ENCODE peak calls at places on chromosomes 11 and 22, in nine cellular contexts. One of them, this sample, is unnamed.

GRCh38 chr11:980438-981365 is 55.0 kb downstream of the AP2A2 start:
- DNase-seq in activated T-cell treated with anti-CD3 and anti-CD28 coated beads for 1 hour: no peak
- DNase-seq in cardiac muscle cell: no peak
- DNase-seq in activated naive CD4-positive, alpha-beta T cell treated with Interleukin-2 at 50 U/mL for 16 hours: no peak
- DNase-seq in HT-29: no peak
- DNase-seq in fibroblast of lung: peak
- DNase-seq in stimulated activated CD4-positive, alpha-beta T cell treated with anti-CD3 and anti-CD28 coated beads, Interleukin-2, amount 100 ng/mL, for 4 hours: no peak
- DNase-seq in C1 segment of cervical spinal cord: no peak
- DNase-seq in CD8-positive, alpha-beta T cell: no peak
- DNase-seq in this sample: no peak

GRCh38 chr11:2097356-2097997 is 41.7 kb downstream of the IGF2 start:
- DNase-seq in CD8-positive, alpha-beta T cell: no peak
- DNase-seq in fibroblast of lung: peak
- DNase-seq in activated T-cell treated with anti-CD3 and anti-CD28 coated beads for 1 hour: no peak
- DNase-seq in HT-29: peak
- DNase-seq in activated naive CD4-positive, alpha-beta T cell treated with Interleukin-2 at 50 U/mL for 16 hours: no peak
- DNase-seq in C1 segment of cervical spinal cord: no peak
- DNase-seq in stimulated activated CD4-positive, alpha-beta T cell treated with anti-CD3 and anti-CD28 coated beads, Interleukin-2, amount 100 ng/mL, for 4 hours: no peak
- DNase-seq in cardiac muscle cell: peak
- DNase-seq in this sample: no peak

GRCh38 chr22:50674606-50675552 is 2.3 kb downstream of the SHANK3 start:
- DNase-seq in fibroblast of lung: no peak
- DNase-seq in C1 segment of cervical spinal cord: no peak
- DNase-seq in HT-29: peak
- DNase-seq in cardiac muscle cell: peak
- DNase-seq in activated naive CD4-positive, alpha-beta T cell treated with Interleukin-2 at 50 U/mL for 16 hours: peak
- DNase-seq in activated T-cell treated with anti-CD3 and anti-CD28 coated beads for 1 hour: no peak
- DNase-seq in stimulated activated CD4-positive, alpha-beta T cell treated with anti-CD3 and anti-CD28 coated beads, Interleukin-2, amount 100 ng/mL, for 4 hours: peak
- DNase-seq in CD8-positive, alpha-beta T cell: no peak
- DNase-seq in this sample: peak

GRCh38 chr22:30617819-30618218 is 10.8 kb downstream of the TCN2 start:
- DNase-seq in CD8-positive, alpha-beta T cell: no peak
- DNase-seq in activated T-cell treated with anti-CD3 and anti-CD28 coated beads for 1 hour: no peak
- DNase-seq in fibroblast of lung: no peak
- DNase-seq in HT-29: no peak
- DNase-seq in activated naive CD4-positive, alpha-beta T cell treated with Interleukin-2 at 50 U/mL for 16 hours: no peak
- DNase-seq in C1 segment of cervical spinal cord: no peak
- DNase-seq in stimulated activated CD4-positive, alpha-beta T cell treated with anti-CD3 and anti-CD28 coated beads, Interleukin-2, amount 100 ng/mL, for 4 hours: no peak
- DNase-seq in cardiac muscle cell: no peak
- DNase-seq in this sample: no peak

GRCh38 chr22:31574015-31574670 is 77.8 kb downstream of the SFI1 start:
- DNase-seq in C1 segment of cervical spinal cord: peak
- DNase-seq in stimulated activated CD4-positive, alpha-beta T cell treated with anti-CD3 and anti-CD28 coated beads, Interleukin-2, amount 100 ng/mL, for 4 hours: no peak
- DNase-seq in activated T-cell treated with anti-CD3 and anti-CD28 coated beads for 1 hour: no peak
- DNase-seq in CD8-positive, alpha-beta T cell: no peak
- DNase-seq in fibroblast of lung: peak
- DNase-seq in HT-29: no peak
- DNase-seq in activated naive CD4-positive, alpha-beta T cell treated with Interleukin-2 at 50 U/mL for 16 hours: no peak
- DNase-seq in cardiac muscle cell: no peak
- DNase-seq in this sample: no peak

GRCh38 chr11:116931206-116931953 is 94.0 kb upstream of the APOA1 start:
- DNase-seq in C1 segment of cervical spinal cord: no peak
- DNase-seq in activated T-cell treated with anti-CD3 and anti-CD28 coated beads for 1 hour: no peak
- DNase-seq in stimulated activated CD4-positive, alpha-beta T cell treated with anti-CD3 and anti-CD28 coated beads, Interleukin-2, amount 100 ng/mL, for 4 hours: no peak
- DNase-seq in fibroblast of lung: peak
- DNase-seq in cardiac muscle cell: no peak
- DNase-seq in HT-29: peak
- DNase-seq in activated naive CD4-positive, alpha-beta T cell treated with Interleukin-2 at 50 U/mL for 16 hours: peak
- DNase-seq in CD8-positive, alpha-beta T cell: no peak
- DNase-seq in this sample: no peak

GRCh38 chr11:1828542-1828941 is 6.2 kb upstream of the SYT8 start:
- DNase-seq in activated naive CD4-positive, alpha-beta T cell treated with Interleukin-2 at 50 U/mL for 16 hours: no peak
- DNase-seq in CD8-positive, alpha-beta T cell: no peak
- DNase-seq in HT-29: no peak
- DNase-seq in cardiac muscle cell: no peak
- DNase-seq in fibroblast of lung: no peak
- DNase-seq in C1 segment of cervical spinal cord: no peak
- DNase-seq in activated T-cell treated with anti-CD3 and anti-CD28 coated beads for 1 hour: no peak
- DNase-seq in stimulated activated CD4-positive, alpha-beta T cell treated with anti-CD3 and anti-CD28 coated beads, Interleukin-2, amount 100 ng/mL, for 4 hours: no peak
- DNase-seq in this sample: no peak

GRCh38 chr11:76233196-76233921 is 27.1 kb upstream of the WNT11 start:
- DNase-seq in activated T-cell treated with anti-CD3 and anti-CD28 coated beads for 1 hour: no peak
- DNase-seq in fibroblast of lung: no peak
- DNase-seq in cardiac muscle cell: no peak
- DNase-seq in activated naive CD4-positive, alpha-beta T cell treated with Interleukin-2 at 50 U/mL for 16 hours: no peak
- DNase-seq in HT-29: no peak
- DNase-seq in C1 segment of cervical spinal cord: no peak
- DNase-seq in stimulated activated CD4-positive, alpha-beta T cell treated with anti-CD3 and anti-CD28 coated beads, Interleukin-2, amount 100 ng/mL, for 4 hours: no peak
- DNase-seq in CD8-positive, alpha-beta T cell: no peak
- DNase-seq in this sample: no peak

GRCh38 chr11:128757235-128757711 is 63.4 kb downstream of the FLI1 start:
- DNase-seq in cardiac muscle cell: no peak
- DNase-seq in CD8-positive, alpha-beta T cell: peak
- DNase-seq in HT-29: no peak
- DNase-seq in fibroblast of lung: peak
- DNase-seq in activated T-cell treated with anti-CD3 and anti-CD28 coated beads for 1 hour: peak
- DNase-seq in C1 segment of cervical spinal cord: peak
- DNase-seq in stimulated activated CD4-positive, alpha-beta T cell treated with anti-CD3 and anti-CD28 coated beads, Interleukin-2, amount 100 ng/mL, for 4 hours: peak
- DNase-seq in activated naive CD4-positive, alpha-beta T cell treated with Interleukin-2 at 50 U/mL for 16 hours: peak
- DNase-seq in this sample: no peak

GRCh38 chr11:115005663-115006062 is 327.3 kb downstream of the NXPE2 start:
- DNase-seq in activated T-cell treated with anti-CD3 and anti-CD28 coated beads for 1 hour: no peak
- DNase-seq in CD8-positive, alpha-beta T cell: no peak
- DNase-seq in fibroblast of lung: no peak
- DNase-seq in cardiac muscle cell: no peak
- DNase-seq in activated naive CD4-positive, alpha-beta T cell treated with Interleukin-2 at 50 U/mL for 16 hours: no peak
- DNase-seq in stimulated activated CD4-positive, alpha-beta T cell treated with anti-CD3 and anti-CD28 coated beads, Interleukin-2, amount 100 ng/mL, for 4 hours: no peak
- DNase-seq in C1 segment of cervical spinal cord: no peak
- DNase-seq in HT-29: no peak
- DNase-seq in this sample: no peak

GRCh38 chr11:67278135-67278938 is 10.8 kb upstream of the ANKRD13D start:
- DNase-seq in activated T-cell treated with anti-CD3 and anti-CD28 coated beads for 1 hour: no peak
- DNase-seq in cardiac muscle cell: no peak
- DNase-seq in C1 segment of cervical spinal cord: no peak
- DNase-seq in fibroblast of lung: no peak
- DNase-seq in HT-29: no peak
- DNase-seq in CD8-positive, alpha-beta T cell: no peak
- DNase-seq in stimulated activated CD4-positive, alpha-beta T cell treated with anti-CD3 and anti-CD28 coated beads, Interleukin-2, amount 100 ng/mL, for 4 hours: no peak
- DNase-seq in activated naive CD4-positive, alpha-beta T cell treated with Interleukin-2 at 50 U/mL for 16 hours: no peak
- DNase-seq in this sample: no peak

GRCh38 chr11:95937358-95937757 is 13.5 kb upstream of the MTMR2 start:
- DNase-seq in activated naive CD4-positive, alpha-beta T cell treated with Interleukin-2 at 50 U/mL for 16 hours: no peak
- DNase-seq in stimulated activated CD4-positive, alpha-beta T cell treated with anti-CD3 and anti-CD28 coated beads, Interleukin-2, amount 100 ng/mL, for 4 hours: no peak
- DNase-seq in HT-29: no peak
- DNase-seq in activated T-cell treated with anti-CD3 and anti-CD28 coated beads for 1 hour: no peak
- DNase-seq in C1 segment of cervical spinal cord: no peak
- DNase-seq in CD8-positive, alpha-beta T cell: no peak
- DNase-seq in cardiac muscle cell: no peak
- DNase-seq in fibroblast of lung: peak
- DNase-seq in this sample: no peak

GRCh38 chr22:38126928-38127668 is 16.6 kb upstream of the BAIAP2L2 start:
- DNase-seq in HT-29: no peak
- DNase-seq in activated naive CD4-positive, alpha-beta T cell treated with Interleukin-2 at 50 U/mL for 16 hours: no peak
- DNase-seq in C1 segment of cervical spinal cord: no peak
- DNase-seq in CD8-positive, alpha-beta T cell: no peak
- DNase-seq in fibroblast of lung: no peak
- DNase-seq in stimulated activated CD4-positive, alpha-beta T cell treated with anti-CD3 and anti-CD28 coated beads, Interleukin-2, amount 100 ng/mL, for 4 hours: no peak
- DNase-seq in activated T-cell treated with anti-CD3 and anti-CD28 coated beads for 1 hour: no peak
- DNase-seq in cardiac muscle cell: no peak
- DNase-seq in this sample: no peak

GRCh38 chr11:3138178-3139085 is 26.7 kb downstream of the OSBPL5 start:
- DNase-seq in fibroblast of lung: no peak
- DNase-seq in HT-29: no peak
- DNase-seq in stimulated activated CD4-positive, alpha-beta T cell treated with anti-CD3 and anti-CD28 coated beads, Interleukin-2, amount 100 ng/mL, for 4 hours: no peak
- DNase-seq in activated T-cell treated with anti-CD3 and anti-CD28 coated beads for 1 hour: no peak
- DNase-seq in activated naive CD4-positive, alpha-beta T cell treated with Interleukin-2 at 50 U/mL for 16 hours: no peak
- DNase-seq in cardiac muscle cell: no peak
- DNase-seq in C1 segment of cervical spinal cord: no peak
- DNase-seq in CD8-positive, alpha-beta T cell: no peak
- DNase-seq in this sample: no peak

GRCh38 chr11:78438298-78438975 is 20.8 kb upstream of the GAB2 start:
- DNase-seq in activated naive CD4-positive, alpha-beta T cell treated with Interleukin-2 at 50 U/mL for 16 hours: no peak
- DNase-seq in cardiac muscle cell: no peak
- DNase-seq in stimulated activated CD4-positive, alpha-beta T cell treated with anti-CD3 and anti-CD28 coated beads, Interleukin-2, amount 100 ng/mL, for 4 hours: no peak
- DNase-seq in activated T-cell treated with anti-CD3 and anti-CD28 coated beads for 1 hour: no peak
- DNase-seq in HT-29: no peak
- DNase-seq in fibroblast of lung: no peak
- DNase-seq in C1 segment of cervical spinal cord: no peak
- DNase-seq in CD8-positive, alpha-beta T cell: no peak
- DNase-seq in this sample: no peak

GRCh38 chr11:58927393-58928081 is 11.8 kb upstream of the GLYATL1 start:
- DNase-seq in stimulated activated CD4-positive, alpha-beta T cell treated with anti-CD3 and anti-CD28 coated beads, Interleukin-2, amount 100 ng/mL, for 4 hours: no peak
- DNase-seq in HT-29: peak
- DNase-seq in activated naive CD4-positive, alpha-beta T cell treated with Interleukin-2 at 50 U/mL for 16 hours: no peak
- DNase-seq in C1 segment of cervical spinal cord: peak
- DNase-seq in CD8-positive, alpha-beta T cell: no peak
- DNase-seq in activated T-cell treated with anti-CD3 and anti-CD28 coated beads for 1 hour: no peak
- DNase-seq in fibroblast of lung: peak
- DNase-seq in cardiac muscle cell: peak
- DNase-seq in this sample: peak

GRCh38 chr11:87356428-87356827 is 318.7 kb downstream of the TMEM135 start:
- DNase-seq in activated T-cell treated with anti-CD3 and anti-CD28 coated beads for 1 hour: no peak
- DNase-seq in activated naive CD4-positive, alpha-beta T cell treated with Interleukin-2 at 50 U/mL for 16 hours: no peak
- DNase-seq in cardiac muscle cell: no peak
- DNase-seq in fibroblast of lung: no peak
- DNase-seq in CD8-positive, alpha-beta T cell: no peak
- DNase-seq in HT-29: no peak
- DNase-seq in stimulated activated CD4-positive, alpha-beta T cell treated with anti-CD3 and anti-CD28 coated beads, Interleukin-2, amount 100 ng/mL, for 4 hours: no peak
- DNase-seq in C1 segment of cervical spinal cord: no peak
- DNase-seq in this sample: no peak

GRCh38 chr11:115284766-115285165 is 219.4 kb downstream of the CADM1 start:
- DNase-seq in cardiac muscle cell: no peak
- DNase-seq in HT-29: no peak
- DNase-seq in activated naive CD4-positive, alpha-beta T cell treated with Interleukin-2 at 50 U/mL for 16 hours: no peak
- DNase-seq in C1 segment of cervical spinal cord: no peak
- DNase-seq in fibroblast of lung: peak
- DNase-seq in CD8-positive, alpha-beta T cell: no peak
- DNase-seq in stimulated activated CD4-positive, alpha-beta T cell treated with anti-CD3 and anti-CD28 coated beads, Interleukin-2, amount 100 ng/mL, for 4 hours: no peak
- DNase-seq in activated T-cell treated with anti-CD3 and anti-CD28 coated beads for 1 hour: no peak
- DNase-seq in this sample: no peak

GRCh38 chr22:25383278-25383820 is 163.9 kb downstream of the CRYBB2 start:
- DNase-seq in activated T-cell treated with anti-CD3 and anti-CD28 coated beads for 1 hour: no peak
- DNase-seq in HT-29: no peak
- DNase-seq in CD8-positive, alpha-beta T cell: no peak
- DNase-seq in cardiac muscle cell: no peak
- DNase-seq in fibroblast of lung: no peak
- DNase-seq in stimulated activated CD4-positive, alpha-beta T cell treated with anti-CD3 and anti-CD28 coated beads, Interleukin-2, amount 100 ng/mL, for 4 hours: no peak
- DNase-seq in activated naive CD4-positive, alpha-beta T cell treated with Interleukin-2 at 50 U/mL for 16 hours: no peak
- DNase-seq in C1 segment of cervical spinal cord: no peak
- DNase-seq in this sample: no peak

GRCh38 chr11:2794419-2794795 is 91.2 kb downstream of the CDKN1C start:
- DNase-seq in activated T-cell treated with anti-CD3 and anti-CD28 coated beads for 1 hour: no peak
- DNase-seq in stimulated activated CD4-positive, alpha-beta T cell treated with anti-CD3 and anti-CD28 coated beads, Interleukin-2, amount 100 ng/mL, for 4 hours: no peak
- DNase-seq in CD8-positive, alpha-beta T cell: no peak
- DNase-seq in fibroblast of lung: no peak
- DNase-seq in activated naive CD4-positive, alpha-beta T cell treated with Interleukin-2 at 50 U/mL for 16 hours: no peak
- DNase-seq in C1 segment of cervical spinal cord: no peak
- DNase-seq in HT-29: no peak
- DNase-seq in cardiac muscle cell: no peak
- DNase-seq in this sample: no peak

GRCh38 chr11:44604171-44604581 is 38.7 kb downstream of the CD82 start:
- DNase-seq in activated naive CD4-positive, alpha-beta T cell treated with Interleukin-2 at 50 U/mL for 16 hours: no peak
- DNase-seq in HT-29: no peak
- DNase-seq in cardiac muscle cell: no peak
- DNase-seq in fibroblast of lung: no peak
- DNase-seq in stimulated activated CD4-positive, alpha-beta T cell treated with anti-CD3 and anti-CD28 coated beads, Interleukin-2, amount 100 ng/mL, for 4 hours: no peak
- DNase-seq in CD8-positive, alpha-beta T cell: no peak
- DNase-seq in activated T-cell treated with anti-CD3 and anti-CD28 coated beads for 1 hour: no peak
- DNase-seq in C1 segment of cervical spinal cord: no peak
- DNase-seq in this sample: no peak

GRCh38 chr11:11426226-11426915 is 73.3 kb upstream of the CSNK2A3 start:
- DNase-seq in CD8-positive, alpha-beta T cell: no peak
- DNase-seq in stimulated activated CD4-positive, alpha-beta T cell treated with anti-CD3 and anti-CD28 coated beads, Interleukin-2, amount 100 ng/mL, for 4 hours: no peak
- DNase-seq in fibroblast of lung: no peak
- DNase-seq in activated T-cell treated with anti-CD3 and anti-CD28 coated beads for 1 hour: no peak
- DNase-seq in HT-29: no peak
- DNase-seq in cardiac muscle cell: no peak
- DNase-seq in activated naive CD4-positive, alpha-beta T cell treated with Interleukin-2 at 50 U/mL for 16 hours: no peak
- DNase-seq in C1 segment of cervical spinal cord: no peak
- DNase-seq in this sample: no peak

GRCh38 chr22:46209262-46209661 is 40.8 kb downstream of the CDPF1 start:
- DNase-seq in stimulated activated CD4-positive, alpha-beta T cell treated with anti-CD3 and anti-CD28 coated beads, Interleukin-2, amount 100 ng/mL, for 4 hours: no peak
- DNase-seq in activated naive CD4-positive, alpha-beta T cell treated with Interleukin-2 at 50 U/mL for 16 hours: no peak
- DNase-seq in activated T-cell treated with anti-CD3 and anti-CD28 coated beads for 1 hour: no peak
- DNase-seq in C1 segment of cervical spinal cord: no peak
- DNase-seq in CD8-positive, alpha-beta T cell: no peak
- DNase-seq in HT-29: no peak
- DNase-seq in fibroblast of lung: peak
- DNase-seq in cardiac muscle cell: no peak
- DNase-seq in this sample: no peak

GRCh38 chr22:25053153-25053805 is 100.8 kb downstream of the KIAA1671 start:
- DNase-seq in fibroblast of lung: no peak
- DNase-seq in cardiac muscle cell: no peak
- DNase-seq in activated T-cell treated with anti-CD3 and anti-CD28 coated beads for 1 hour: no peak
- DNase-seq in HT-29: no peak
- DNase-seq in activated naive CD4-positive, alpha-beta T cell treated with Interleukin-2 at 50 U/mL for 16 hours: no peak
- DNase-seq in CD8-positive, alpha-beta T cell: no peak
- DNase-seq in stimulated activated CD4-positive, alpha-beta T cell treated with anti-CD3 and anti-CD28 coated beads, Interleukin-2, amount 100 ng/mL, for 4 hours: no peak
- DNase-seq in C1 segment of cervical spinal cord: no peak
- DNase-seq in this sample: no peak

GRCh38 chr11:113494021-113494420 is 18.8 kb upstream of the DRD2 start:
- DNase-seq in HT-29: no peak
- DNase-seq in fibroblast of lung: no peak
- DNase-seq in C1 segment of cervical spinal cord: no peak
- DNase-seq in cardiac muscle cell: no peak
- DNase-seq in CD8-positive, alpha-beta T cell: no peak
- DNase-seq in activated T-cell treated with anti-CD3 and anti-CD28 coated beads for 1 hour: no peak
- DNase-seq in activated naive CD4-positive, alpha-beta T cell treated with Interleukin-2 at 50 U/mL for 16 hours: no peak
- DNase-seq in stimulated activated CD4-positive, alpha-beta T cell treated with anti-CD3 and anti-CD28 coated beads, Interleukin-2, amount 100 ng/mL, for 4 hours: no peak
- DNase-seq in this sample: no peak

GRCh38 chr11:104343578-104343977 is 179.6 kb upstream of the PDGFD start:
- DNase-seq in stimulated activated CD4-positive, alpha-beta T cell treated with anti-CD3 and anti-CD28 coated beads, Interleukin-2, amount 100 ng/mL, for 4 hours: no peak
- DNase-seq in activated T-cell treated with anti-CD3 and anti-CD28 coated beads for 1 hour: no peak
- DNase-seq in CD8-positive, alpha-beta T cell: no peak
- DNase-seq in HT-29: peak
- DNase-seq in cardiac muscle cell: peak
- DNase-seq in fibroblast of lung: peak
- DNase-seq in C1 segment of cervical spinal cord: no peak
- DNase-seq in activated naive CD4-positive, alpha-beta T cell treated with Interleukin-2 at 50 U/mL for 16 hours: no peak
- DNase-seq in this sample: no peak

GRCh38 chr11:5522308-5522707 is 5.8 kb upstream of the UBQLNL start:
- DNase-seq in HT-29: no peak
- DNase-seq in activated T-cell treated with anti-CD3 and anti-CD28 coated beads for 1 hour: no peak
- DNase-seq in cardiac muscle cell: no peak
- DNase-seq in CD8-positive, alpha-beta T cell: no peak
- DNase-seq in C1 segment of cervical spinal cord: no peak
- DNase-seq in activated naive CD4-positive, alpha-beta T cell treated with Interleukin-2 at 50 U/mL for 16 hours: no peak
- DNase-seq in fibroblast of lung: no peak
- DNase-seq in stimulated activated CD4-positive, alpha-beta T cell treated with anti-CD3 and anti-CD28 coated beads, Interleukin-2, amount 100 ng/mL, for 4 hours: no peak
- DNase-seq in this sample: no peak

GRCh38 chr11:69640995-69641581 is at the start of gene CCND1:
- DNase-seq in HT-29: peak
- DNase-seq in activated naive CD4-positive, alpha-beta T cell treated with Interleukin-2 at 50 U/mL for 16 hours: peak
- DNase-seq in cardiac muscle cell: peak
- DNase-seq in stimulated activated CD4-positive, alpha-beta T cell treated with anti-CD3 and anti-CD28 coated beads, Interleukin-2, amount 100 ng/mL, for 4 hours: peak
- DNase-seq in activated T-cell treated with anti-CD3 and anti-CD28 coated beads for 1 hour: no peak
- DNase-seq in fibroblast of lung: peak
- DNase-seq in CD8-positive, alpha-beta T cell: no peak
- DNase-seq in C1 segment of cervical spinal cord: peak
- DNase-seq in this sample: peak

GRCh38 chr11:63622318-63622717 is 8.1 kb upstream of the PLAAT3 start:
- DNase-seq in fibroblast of lung: no peak
- DNase-seq in C1 segment of cervical spinal cord: no peak
- DNase-seq in HT-29: peak
- DNase-seq in CD8-positive, alpha-beta T cell: no peak
- DNase-seq in stimulated activated CD4-positive, alpha-beta T cell treated with anti-CD3 and anti-CD28 coated beads, Interleukin-2, amount 100 ng/mL, for 4 hours: no peak
- DNase-seq in activated naive CD4-positive, alpha-beta T cell treated with Interleukin-2 at 50 U/mL for 16 hours: no peak
- DNase-seq in activated T-cell treated with anti-CD3 and anti-CD28 coated beads for 1 hour: no peak
- DNase-seq in cardiac muscle cell: no peak
- DNase-seq in this sample: no peak

This sample was measured in endothelial cell.